ENCODE peak calls at places on chromosome 16, in seven cellular contexts. N is endodermal cell, A is GM20000, R is mammary epithelial cell, U is A673, P is transverse colon, F is Peyer's patch. W is an unnamed sample.
A peak's percentile ranks its signal among the peaks of the same experiment; 100 is the strongest.

GRCh38 chr16:11576427-11577289 is 10.1 kb downstream of the LITAF start:
- DNase-seq in N (no peak), A (peak; percentile 52), R (no peak), U (no peak), P (no peak), F (peak; percentile 50), W (no peak)

GRCh38 chr16:53341787-53342186 is 92.5 kb upstream of the RBL2 start:
- DNase-seq in N (no peak), A (no peak), R (no peak), U (no peak), P (no peak), F (no peak), W (no peak)

GRCh38 chr16:50329446-50330189 is 39.2 kb downstream of the BRD7 start:
- DNase-seq in N (no peak), A (no peak), R (no peak), U (no peak), P (no peak), F (no peak), W (no peak)

GRCh38 chr16:11094838-11095565 is 150.6 kb downstream of the CLEC16A start:
- DNase-seq in N (no peak), A (peak; percentile 50), R (no peak), U (no peak), P (no peak), F (peak; percentile 35), W (no peak)

GRCh38 chr16:53789159-53789558 is 85.2 kb downstream of the FTO start:
- DNase-seq in N (no peak), A (no peak), R (peak; percentile 59), U (no peak), P (no peak), F (no peak), W (no peak)

GRCh38 chr16:50102046-50102756 is 36.4 kb downstream of the HEATR3 start:
- DNase-seq in N (no peak), A (peak; percentile 24), R (peak; percentile 58), U (no peak), P (no peak), F (no peak), W (no peak)

GRCh38 chr16:67930678-67931211 is 917 bp downstream of the CTRL start:
- DNase-seq in N (no peak), A (no peak), R (no peak), U (no peak), P (no peak), F (no peak), W (no peak)

GRCh38 chr16:24988593-24989338 is 26.4 kb downstream of the ARHGAP17 start:
- DNase-seq in N (no peak), A (no peak), R (peak; percentile 82), U (peak; percentile 54), P (peak; percentile 81), F (no peak), W (no peak)

GRCh38 chr16:14186007-14186953 is 115.2 kb downstream of the MRTFB start:
- DNase-seq in N (peak; percentile 73), A (no peak), R (no peak), U (peak; percentile 25), P (no peak), F (no peak), W (peak; percentile 64)
- TF ChIP-seq CTCF in N (peak; percentile 72), A (no peak), R (peak; percentile 19), U (peak; percentile 48), P (peak; percentile 35), F (peak; percentile 32), W (peak; percentile 49)

DNA sequence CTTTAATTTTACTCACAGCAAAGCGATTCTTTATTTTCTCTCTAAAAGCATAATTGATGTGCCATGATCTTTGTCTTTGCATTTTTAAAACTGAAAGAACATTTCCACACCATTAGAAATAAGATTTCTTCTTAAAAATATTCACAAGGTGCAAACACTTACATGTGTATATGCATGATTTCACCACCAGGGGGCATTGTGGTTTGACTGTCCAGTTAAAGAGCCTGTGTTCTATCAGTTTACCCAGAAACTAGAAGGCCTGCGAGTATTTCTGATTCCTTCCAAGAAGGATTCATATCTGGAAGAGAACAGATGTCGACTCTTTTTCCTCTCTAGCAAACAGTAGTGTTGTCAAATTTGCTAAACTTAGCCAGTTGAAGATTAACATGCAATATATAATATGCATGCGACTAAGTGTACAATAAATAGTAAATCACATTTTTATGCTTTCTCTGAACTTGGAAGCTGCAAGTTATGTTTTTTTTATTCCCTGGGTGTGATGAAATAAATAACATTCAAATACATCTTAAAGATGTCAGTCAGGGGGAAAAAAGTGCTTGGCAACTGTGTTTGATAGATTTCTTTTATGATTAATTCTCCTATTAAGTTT is 404.2 kb downstream of the WWOX start:
- DNase-seq in N (peak; percentile 64), A (peak; percentile 32), R (no peak), U (peak; percentile 33), P (peak; percentile 44), F (peak; percentile 29), W (peak; percentile 45)
- TF ChIP-seq CTCF in N (peak; percentile 94), A (peak; percentile 37), R (peak; percentile 78), U (peak; percentile 68), P (peak; percentile 84), F (peak; percentile 96), W (peak; percentile 88)

GRCh38 chr16:3306078-3306477 is 781 bp downstream of the ZNF75A start:
- DNase-seq in N (no peak), A (no peak), R (no peak), U (no peak), P (no peak), F (no peak), W (no peak)

GRCh38 chr16:3304370-3304769 is 860 bp downstream of the TIGD7 start:
- DNase-seq in N (no peak), A (no peak), R (no peak), U (no peak), P (no peak), F (no peak), W (no peak)

DNA sequence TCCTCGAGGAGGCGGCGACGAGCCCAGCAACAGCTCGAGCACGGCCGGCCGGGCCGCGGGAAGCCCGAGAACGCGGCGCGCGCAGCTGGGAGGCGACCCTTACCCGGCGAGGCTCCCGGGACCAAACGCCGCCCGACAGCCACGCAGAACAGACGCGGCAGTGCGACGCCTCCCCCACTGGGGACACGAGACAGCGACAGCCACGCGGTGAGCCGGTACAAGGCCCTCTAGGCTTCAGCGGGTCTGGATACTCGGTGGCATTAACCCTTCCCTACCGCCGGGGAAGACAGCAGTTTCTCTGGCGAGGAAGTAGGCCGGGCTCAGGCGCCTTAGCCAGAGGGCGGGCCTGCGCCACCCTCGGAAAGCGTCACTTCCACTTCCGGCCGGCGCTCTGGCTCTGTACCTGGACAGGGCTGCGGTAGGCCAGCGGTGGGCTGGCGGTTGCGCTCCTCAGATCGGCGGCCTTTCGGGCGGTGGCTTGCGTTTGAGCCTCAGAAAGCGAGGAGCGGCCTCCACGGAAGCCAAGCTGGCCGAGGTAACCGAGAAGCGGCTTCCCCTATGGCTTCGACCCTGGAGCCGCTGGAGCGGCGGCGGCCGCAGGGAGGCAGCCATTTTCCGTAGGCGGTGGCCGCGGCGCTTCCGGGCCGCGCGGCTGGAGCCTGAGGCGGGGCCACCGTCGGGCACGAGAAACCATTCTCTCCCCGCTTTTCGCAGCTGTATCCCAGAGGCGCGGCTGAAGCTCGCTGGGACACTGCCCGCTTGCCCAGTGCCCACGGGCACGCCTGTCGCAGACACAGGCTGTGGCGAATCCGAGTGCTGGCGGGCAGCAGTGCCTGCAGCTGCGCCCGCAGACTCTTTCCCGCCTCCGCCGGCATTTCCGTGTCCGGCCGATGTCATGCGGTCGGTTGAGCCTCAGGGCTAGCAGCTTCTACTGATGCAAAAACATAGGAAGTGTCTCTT is at the start of the genes TIGD7 and ZNF75A:
- DNase-seq in N (peak; percentile 95), A (peak; percentile 94), R (peak; percentile 87), U (peak; percentile 94), P (peak; percentile 87), F (peak; percentile 78), W (peak; percentile 80)
- TF ChIP-seq CTCF in N (peak; percentile 23), A (no peak), R (peak; percentile 17), U (no peak), P (no peak), F (no peak), W (no peak)

GRCh38 chr16:57897053-57897784 is 73.7 kb downstream of the CNGB1 start:
- DNase-seq in N (no peak), A (no peak), R (no peak), U (no peak), P (no peak), F (no peak), W (no peak)
- TF ChIP-seq CTCF in N (no peak), A (no peak), R (no peak), U (no peak), P (no peak), F (no peak), W (no peak)